ENCODE peak calls at places on chromosome 16, in ten cellular contexts. One of them, this sample, is unnamed.
A peak's percentile ranks its signal among the peaks of the same experiment; 100 is the strongest.

GRCh38 chr16:81137012-81137335 is 40.8 kb upstream of the GCSH start:
- DNase-seq in psoas muscle: no peak
- DNase-seq in stomach: no peak
- DNase-seq in PC-3: no peak
- DNase-seq in fibroblast of lung: peak; percentile 32
- DNase-seq in uterus: no peak
- DNase-seq in tibial artery: no peak
- DNase-seq in hepatocyte: peak; percentile 51
- DNase-seq in HCT116: no peak
- DNase-seq in cardiac muscle cell: peak; percentile 22
- DNase-seq in this sample: no peak

GRCh38 chr16:27640277-27640600 is 90.3 kb downstream of the KATNIP start:
- DNase-seq in psoas muscle: no peak
- DNase-seq in stomach: no peak
- DNase-seq in PC-3: peak; percentile 2
- DNase-seq in fibroblast of lung: no peak
- DNase-seq in uterus: no peak
- DNase-seq in tibial artery: no peak
- DNase-seq in hepatocyte: no peak
- DNase-seq in HCT116: no peak
- DNase-seq in cardiac muscle cell: no peak
- DNase-seq in this sample: no peak

GRCh38 chr16:80947708-80948615 is 58.7 kb downstream of the CMC2 start:
- DNase-seq in psoas muscle: no peak
- DNase-seq in stomach: no peak
- DNase-seq in PC-3: peak; percentile 26
- DNase-seq in fibroblast of lung: no peak
- DNase-seq in uterus: no peak
- DNase-seq in tibial artery: no peak
- DNase-seq in hepatocyte: no peak
- DNase-seq in HCT116: no peak
- DNase-seq in cardiac muscle cell: no peak
- DNase-seq in this sample: no peak

GRCh38 chr16:66894948-66895696 is 14.8 kb downstream of the PDP2 start:
- DNase-seq in psoas muscle: peak; percentile 78
- DNase-seq in stomach: peak; percentile 73
- DNase-seq in PC-3: peak; percentile 70
- DNase-seq in fibroblast of lung: peak; percentile 81
- DNase-seq in uterus: peak; percentile 76
- DNase-seq in tibial artery: peak; percentile 80
- DNase-seq in hepatocyte: peak; percentile 87
- DNase-seq in HCT116: peak; percentile 45
- DNase-seq in cardiac muscle cell: peak; percentile 90
- DNase-seq in this sample: no peak

GRCh38 chr16:64440421-64440831 is 681.4 kb downstream of the CDH11 start:
- DNase-seq in psoas muscle: peak; percentile 39
- DNase-seq in stomach: no peak
- DNase-seq in PC-3: peak; percentile 90
- DNase-seq in fibroblast of lung: peak; percentile 98
- DNase-seq in uterus: no peak
- DNase-seq in tibial artery: no peak
- DNase-seq in hepatocyte: peak; percentile 36
- DNase-seq in HCT116: no peak
- DNase-seq in cardiac muscle cell: no peak
- DNase-seq in this sample: no peak

GRCh38 chr16:26983426-26983825 is 83.3 kb upstream of the C16orf82 start:
- DNase-seq in psoas muscle: no peak
- DNase-seq in stomach: no peak
- DNase-seq in PC-3: no peak
- DNase-seq in fibroblast of lung: peak; percentile 46
- DNase-seq in uterus: no peak
- DNase-seq in tibial artery: no peak
- DNase-seq in hepatocyte: no peak
- DNase-seq in HCT116: no peak
- DNase-seq in cardiac muscle cell: no peak
- DNase-seq in this sample: no peak

GRCh38 chr16:72875291-72876036 is 172.5 kb downstream of the ZFHX3 start:
- DNase-seq in psoas muscle: no peak
- DNase-seq in stomach: no peak
- DNase-seq in PC-3: peak; percentile 26
- DNase-seq in fibroblast of lung: no peak
- DNase-seq in uterus: no peak
- DNase-seq in tibial artery: peak; percentile 76
- DNase-seq in hepatocyte: peak; percentile 64
- DNase-seq in HCT116: no peak
- DNase-seq in cardiac muscle cell: no peak
- DNase-seq in this sample: no peak

GRCh38 chr16:24098896-24099295 is 157.2 kb upstream of the CACNG3 start:
- DNase-seq in psoas muscle: no peak
- DNase-seq in stomach: no peak
- DNase-seq in PC-3: no peak
- DNase-seq in fibroblast of lung: no peak
- DNase-seq in uterus: no peak
- DNase-seq in tibial artery: no peak
- DNase-seq in hepatocyte: no peak
- DNase-seq in HCT116: no peak
- DNase-seq in cardiac muscle cell: no peak
- DNase-seq in this sample: no peak

GRCh38 chr16:82082543-82083244 is 47.6 kb downstream of the HSD17B2 start:
- DNase-seq in psoas muscle: no peak
- DNase-seq in stomach: no peak
- DNase-seq in PC-3: peak; percentile 62
- DNase-seq in fibroblast of lung: peak; percentile 54
- DNase-seq in uterus: no peak
- DNase-seq in tibial artery: no peak
- DNase-seq in hepatocyte: peak; percentile 46
- DNase-seq in HCT116: peak; percentile 13
- DNase-seq in cardiac muscle cell: no peak
- DNase-seq in this sample: no peak

GRCh38 chr16:77404823-77405222 is 30.0 kb downstream of the ADAMTS18 start:
- DNase-seq in psoas muscle: no peak
- DNase-seq in stomach: no peak
- DNase-seq in PC-3: no peak
- DNase-seq in fibroblast of lung: no peak
- DNase-seq in uterus: no peak
- DNase-seq in tibial artery: no peak
- DNase-seq in hepatocyte: no peak
- DNase-seq in HCT116: no peak
- DNase-seq in cardiac muscle cell: no peak
- DNase-seq in this sample: no peak

GRCh38 chr16:77408607-77409006 is 26.2 kb downstream of the ADAMTS18 start:
- DNase-seq in psoas muscle: no peak
- DNase-seq in stomach: no peak
- DNase-seq in PC-3: no peak
- DNase-seq in fibroblast of lung: no peak
- DNase-seq in uterus: no peak
- DNase-seq in tibial artery: no peak
- DNase-seq in hepatocyte: no peak
- DNase-seq in HCT116: no peak
- DNase-seq in cardiac muscle cell: no peak
- DNase-seq in this sample: no peak

GRCh38 chr16:77403732-77404131 is 31.1 kb downstream of the ADAMTS18 start:
- DNase-seq in psoas muscle: no peak
- DNase-seq in stomach: no peak
- DNase-seq in PC-3: no peak
- DNase-seq in fibroblast of lung: no peak
- DNase-seq in uterus: no peak
- DNase-seq in tibial artery: no peak
- DNase-seq in hepatocyte: no peak
- DNase-seq in HCT116: no peak
- DNase-seq in cardiac muscle cell: no peak
- DNase-seq in this sample: no peak

GRCh38 chr16:77409311-77409710 is 25.5 kb downstream of the ADAMTS18 start:
- DNase-seq in psoas muscle: no peak
- DNase-seq in stomach: no peak
- DNase-seq in PC-3: no peak
- DNase-seq in fibroblast of lung: no peak
- DNase-seq in uterus: no peak
- DNase-seq in tibial artery: no peak
- DNase-seq in hepatocyte: peak; percentile 56
- DNase-seq in HCT116: no peak
- DNase-seq in cardiac muscle cell: no peak
- DNase-seq in this sample: no peak

GRCh38 chr16:77406680-77407079 is 28.2 kb downstream of the ADAMTS18 start:
- DNase-seq in psoas muscle: no peak
- DNase-seq in stomach: no peak
- DNase-seq in PC-3: peak; percentile 23
- DNase-seq in fibroblast of lung: peak; percentile 32
- DNase-seq in uterus: no peak
- DNase-seq in tibial artery: no peak
- DNase-seq in hepatocyte: no peak
- DNase-seq in HCT116: peak; percentile 4
- DNase-seq in cardiac muscle cell: no peak
- DNase-seq in this sample: no peak
- TF ChIP-seq CTCF in psoas muscle: no peak
- TF ChIP-seq CTCF in stomach: no peak
- TF ChIP-seq CTCF in PC-3: peak; percentile 56
- TF ChIP-seq CTCF in fibroblast of lung: no peak
- TF ChIP-seq CTCF in uterus: no peak
- TF ChIP-seq CTCF in tibial artery: no peak
- TF ChIP-seq CTCF in hepatocyte: peak; percentile 9
- TF ChIP-seq CTCF in HCT116: peak; percentile 41
- TF ChIP-seq CTCF in cardiac muscle cell: peak; percentile 40
- TF ChIP-seq CTCF in this sample: no peak

GRCh38 chr16:86432691-86433090 is 77.6 kb upstream of the FOXF1 start:
- DNase-seq in psoas muscle: no peak
- DNase-seq in stomach: peak; percentile 32
- DNase-seq in PC-3: no peak
- DNase-seq in fibroblast of lung: peak; percentile 79
- DNase-seq in uterus: no peak
- DNase-seq in tibial artery: no peak
- DNase-seq in hepatocyte: peak; percentile 82
- DNase-seq in HCT116: no peak
- DNase-seq in cardiac muscle cell: no peak
- DNase-seq in this sample: no peak
- H3K27me3 ChIP-seq in psoas muscle: peaks cover 4% of the 10 kb centered on the region
- H3K27me3 ChIP-seq in stomach: no peaks in the 10 kb centered on the region
- H3K27me3 ChIP-seq in PC-3: peaks cover 76% of the 10 kb centered on the region
- H3K27me3 ChIP-seq in fibroblast of lung: no peaks in the 10 kb centered on the region
- H3K27me3 ChIP-seq in uterus: no peaks in the 10 kb centered on the region
- H3K27me3 ChIP-seq in tibial artery: no peaks in the 10 kb centered on the region
- H3K27me3 ChIP-seq in hepatocyte: peaks cover 5% of the 10 kb centered on the region
- H3K27me3 ChIP-seq in HCT116: peaks cover 39% of the 10 kb centered on the region
- H3K27me3 ChIP-seq in cardiac muscle cell: peaks cover 30% of the 10 kb centered on the region
- H3K27me3 ChIP-seq in this sample: no peaks in the 10 kb centered on the region

GRCh38 chr16:84514295-84514873 is 9.9 kb upstream of the MEAK7 start:
- DNase-seq in psoas muscle: peak; percentile 35
- DNase-seq in stomach: no peak
- DNase-seq in PC-3: no peak
- DNase-seq in fibroblast of lung: no peak
- DNase-seq in uterus: no peak
- DNase-seq in tibial artery: no peak
- DNase-seq in hepatocyte: no peak
- DNase-seq in HCT116: no peak
- DNase-seq in cardiac muscle cell: no peak
- DNase-seq in this sample: no peak
- H3K4me1 ChIP-seq in psoas muscle: no peaks in the 10 kb centered on the region
- H3K4me1 ChIP-seq in stomach: peaks cover 11% of the 10 kb centered on the region
- H3K4me1 ChIP-seq in PC-3: peaks cover 4% of the 10 kb centered on the region
- H3K4me1 ChIP-seq in fibroblast of lung: peaks cover 7% of the 10 kb centered on the region
- H3K4me1 ChIP-seq in uterus: no peaks in the 10 kb centered on the region
- H3K4me1 ChIP-seq in tibial artery: no peaks in the 10 kb centered on the region
- H3K4me1 ChIP-seq in hepatocyte: no peaks in the 10 kb centered on the region
- H3K4me1 ChIP-seq in HCT116: no peaks in the 10 kb centered on the region
- H3K4me1 ChIP-seq in cardiac muscle cell: peaks cover 9% of the 10 kb centered on the region
- H3K4me1 ChIP-seq in this sample: peaks cover 4% of the 10 kb centered on the region

DNA sequence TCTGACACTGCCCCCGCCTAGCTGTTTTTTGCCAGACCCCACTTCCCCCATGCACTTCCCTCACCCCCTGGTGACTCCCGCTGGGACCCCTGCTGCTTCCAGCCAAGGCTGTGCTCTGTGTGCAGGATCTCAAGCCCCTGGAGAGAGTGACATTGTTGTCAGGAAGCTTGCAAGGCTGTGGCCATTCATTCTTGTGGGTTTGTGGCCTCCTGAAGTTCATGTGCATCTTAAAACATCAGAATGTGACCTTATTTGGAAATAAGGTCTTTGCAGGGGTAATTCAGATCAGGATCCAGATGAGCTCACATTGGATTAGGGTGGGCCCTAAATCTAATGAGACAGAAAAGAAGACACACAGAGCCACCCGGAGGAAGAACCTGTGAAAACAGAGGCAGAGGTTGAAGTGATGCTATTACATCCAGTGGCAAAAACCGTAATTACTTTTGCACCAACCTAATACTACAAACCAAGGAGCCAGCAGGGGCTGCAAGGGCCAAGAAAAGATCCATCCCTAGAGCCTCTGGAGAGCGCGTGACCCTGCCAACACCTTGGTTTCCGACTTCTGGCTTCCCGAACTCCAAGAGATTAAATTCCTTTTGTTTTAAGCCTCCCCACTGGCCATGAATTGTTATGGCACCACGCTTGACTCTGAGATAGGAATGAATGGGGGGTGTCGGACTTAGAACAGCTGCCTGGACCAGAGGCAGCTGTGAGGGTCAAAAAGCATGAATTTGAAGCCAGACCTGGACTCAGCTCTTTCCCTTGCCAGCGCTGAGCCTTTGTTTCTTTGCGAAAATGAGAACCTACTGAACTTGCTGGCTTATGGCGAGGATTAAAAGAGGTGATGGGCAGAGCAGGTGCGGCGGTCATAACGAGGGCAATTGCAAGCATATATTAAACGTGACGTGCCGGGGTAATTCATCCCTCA is 75.5 kb downstream of the BMERB1 start:
- DNase-seq in psoas muscle: no peak
- DNase-seq in stomach: no peak
- DNase-seq in PC-3: no peak
- DNase-seq in fibroblast of lung: peak; percentile 48
- DNase-seq in uterus: no peak
- DNase-seq in tibial artery: no peak
- DNase-seq in hepatocyte: no peak
- DNase-seq in HCT116: no peak
- DNase-seq in cardiac muscle cell: no peak
- DNase-seq in this sample: no peak
- TF ChIP-seq CTCF in psoas muscle: no peak
- TF ChIP-seq CTCF in stomach: no peak
- TF ChIP-seq CTCF in PC-3: no peak
- TF ChIP-seq CTCF in fibroblast of lung: no peak
- TF ChIP-seq CTCF in uterus: no peak
- TF ChIP-seq CTCF in tibial artery: no peak
- TF ChIP-seq CTCF in hepatocyte: no peak
- TF ChIP-seq CTCF in HCT116: peak; percentile 3
- TF ChIP-seq CTCF in cardiac muscle cell: peak; percentile 9
- TF ChIP-seq CTCF in this sample: no peak

DNA sequence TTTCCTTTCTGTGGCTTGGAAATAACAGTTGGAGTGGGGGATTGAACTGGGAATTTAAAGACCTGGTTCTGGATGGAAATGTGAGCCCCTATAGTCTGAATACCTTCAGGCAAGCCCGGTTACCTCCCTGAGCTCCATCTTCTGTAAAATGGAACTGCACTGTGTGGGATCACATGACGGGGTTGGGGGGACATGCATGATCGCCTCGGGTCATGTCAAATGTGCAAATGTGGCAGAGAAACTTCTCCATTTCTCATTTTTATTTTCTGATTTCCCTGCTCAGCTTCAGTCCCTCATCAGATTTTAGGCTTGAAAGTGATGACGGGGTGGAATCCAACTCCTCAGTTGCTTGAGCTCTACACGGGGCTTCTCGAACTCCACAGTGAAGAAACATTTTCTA is 1.5 kb downstream of the MT1B start:
- DNase-seq in psoas muscle: no peak
- DNase-seq in stomach: no peak
- DNase-seq in PC-3: no peak
- DNase-seq in fibroblast of lung: no peak
- DNase-seq in uterus: no peak
- DNase-seq in tibial artery: no peak
- DNase-seq in hepatocyte: no peak
- DNase-seq in HCT116: no peak
- DNase-seq in cardiac muscle cell: no peak
- DNase-seq in this sample: no peak
- H3K27me3 ChIP-seq in psoas muscle: no peaks in the 10 kb centered on the region
- H3K27me3 ChIP-seq in stomach: no peaks in the 10 kb centered on the region
- H3K27me3 ChIP-seq in PC-3: no peaks in the 10 kb centered on the region
- H3K27me3 ChIP-seq in fibroblast of lung: peaks cover 19% of the 10 kb centered on the region
- H3K27me3 ChIP-seq in uterus: peaks cover 1% of the 10 kb centered on the region
- H3K27me3 ChIP-seq in tibial artery: no peaks in the 10 kb centered on the region
- H3K27me3 ChIP-seq in hepatocyte: peaks cover 36% of the 10 kb centered on the region
- H3K27me3 ChIP-seq in HCT116: no peaks in the 10 kb centered on the region
- H3K27me3 ChIP-seq in cardiac muscle cell: peaks cover 94% of the 10 kb centered on the region
- H3K27me3 ChIP-seq in this sample: peaks cover 7% of the 10 kb centered on the region

This sample was measured in keratinocyte.